ENCODE peak calls at places on chromosomes 13 and 19, in ten cellular contexts. G, R, U, Z, W, O, Y, X, S and V are unnamed samples.

GRCh38 chr13:31814523-31814922 is 75.2 kb downstream of the RXFP2 start:
- DNase-seq in W (no peak), G (no peak), X (no peak), R (no peak), Y (no peak), U (no peak), O (no peak), S (no peak), Z (no peak), V (no peak)

GRCh38 chr13:41610426-41610825 is 153.1 kb downstream of the RGCC start:
- DNase-seq in X (no peak), O (no peak), W (no peak), R (no peak), Z (peak), Y (no peak), S (peak), U (peak), G (peak), V (no peak)

GRCh38 chr19:2266183-2266993 is 10.2 kb upstream of the JSRP1 start:
- DNase-seq in R (no peak), U (peak), X (peak), W (peak), O (peak), S (no peak), G (peak), Y (peak), Z (peak), V (no peak)

GRCh38 chr13:98921786-98922185 is 56.1 kb downstream of the DOCK9 start:
- DNase-seq in U (no peak), Y (no peak), W (no peak), S (no peak), G (no peak), O (no peak), X (no peak), Z (no peak), R (no peak), V (no peak)

GRCh38 chr19:15812059-15812722 is 3.3 kb downstream of the OR10H1 start:
- DNase-seq in Z (peak), Y (peak), O (no peak), G (peak), U (no peak), R (no peak), W (no peak), S (no peak), X (no peak), V (no peak)

GRCh38 chr13:39408512-39408911 is 194.5 kb downstream of the LHFPL6 start:
- DNase-seq in R (no peak), U (no peak), G (no peak), Y (no peak), O (no peak), X (no peak), S (no peak), Z (no peak), W (no peak), V (no peak)

GRCh38 chr13:39263033-39263432 is 224.8 kb downstream of the NHLRC3 start:
- DNase-seq in Y (peak), Z (peak), R (peak), W (peak), X (peak), S (no peak), G (peak), O (peak), U (peak), V (no peak)

GRCh38 chr13:78601886-78602560 is 1.3 kb downstream of the POU4F1 start:
- DNase-seq in S (no peak), O (no peak), U (no peak), G (no peak), R (no peak), Z (no peak), W (no peak), X (no peak), Y (no peak), V (no peak)

GRCh38 chr13:97288486-97288900 is 66.4 kb downstream of the MBNL2 start:
- DNase-seq in R (no peak), G (no peak), Y (no peak), O (no peak), S (no peak), W (no peak), X (no peak), Z (no peak), U (no peak), V (no peak)

GRCh38 chr19:16389848-16390247 is 65.2 kb downstream of the KLF2 start:
- DNase-seq in W (no peak), O (no peak), S (no peak), Z (no peak), G (no peak), Y (no peak), X (no peak), R (no peak), U (no peak), V (no peak)

GRCh38 chr13:85265296-85265695 is 533.9 kb downstream of the SLITRK6 start:
- DNase-seq in S (no peak), U (no peak), Y (no peak), Z (no peak), G (no peak), X (no peak), O (no peak), R (no peak), W (no peak), V (no peak)

GRCh38 chr19:41998246-41999020 is 4.4 kb upstream of the ATP1A3 start:
- DNase-seq in W (no peak), S (no peak), Y (peak), X (no peak), O (peak), Z (peak), G (peak), R (peak), U (peak), V (no peak)

GRCh38 chr13:101893021-101893420 is 440.5 kb downstream of the ITGBL1 start:
- DNase-seq in G (no peak), S (no peak), R (peak), W (no peak), O (peak), X (no peak), Y (no peak), Z (no peak), U (no peak), V (no peak)

GRCh38 chr13:113083022-113083373 is 22.6 kb upstream of the F7 start:
- DNase-seq in Y (no peak), G (no peak), R (no peak), S (no peak), W (no peak), Z (no peak), O (no peak), U (no peak), X (no peak), V (no peak)

GRCh38 chr19:29519931-29520330 is 5.9 kb upstream of the VSTM2B start:
- DNase-seq in R (no peak), O (no peak), Y (no peak), X (no peak), Z (no peak), S (no peak), U (no peak), G (no peak), W (no peak), V (no peak)

GRCh38 chr19:55461974-55462628 is 659 bp upstream of the ISOC2 start:
- DNase-seq in X (no peak), W (no peak), S (no peak), O (no peak), Y (no peak), U (peak), Z (no peak), G (no peak), R (no peak), V (no peak)

DNA sequence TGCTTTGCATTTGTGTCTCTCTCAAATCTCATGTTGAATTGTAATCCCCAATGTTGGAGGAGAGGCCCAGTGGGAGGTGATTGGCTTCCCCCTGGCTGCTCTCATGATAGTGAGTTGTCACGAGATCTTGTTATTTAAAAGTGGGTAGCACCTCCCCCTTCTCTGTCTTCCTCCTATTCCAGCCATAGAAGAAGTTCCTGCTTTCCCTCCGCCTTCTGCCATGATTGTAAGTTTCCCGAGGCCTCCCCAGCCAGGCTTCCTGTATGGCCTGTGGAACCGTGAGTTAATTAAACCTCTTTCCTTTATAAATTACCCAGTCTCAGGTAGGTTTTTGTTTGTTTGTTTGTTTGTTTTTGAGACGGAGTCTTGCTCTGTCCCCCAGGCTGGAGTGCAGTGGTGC is 3.8 kb downstream of the LILRA4 start:
- DNase-seq in Z (no peak), X (no peak), R (no peak), Y (no peak), U (no peak), W (no peak), O (no peak), G (no peak), S (no peak), V (no peak)
- H3K4me3 ChIP-seq in Z (no peak), X (no peak), R (no peak), Y (no peak), U (no peak), W (no peak), O (no peak), G (no peak), S (no peak), V (no peak)

GRCh38 chr19:48248081-48248833 is 7.5 kb downstream of the CARD8 start:
- DNase-seq in Y (no peak), R (no peak), U (no peak), O (no peak), X (no peak), Z (no peak), W (no peak), G (no peak), S (no peak), V (no peak)

GRCh38 chr19:48250290-48251025 is 5.3 kb downstream of the CARD8 start:
- DNase-seq in S (no peak), U (no peak), W (no peak), R (no peak), Y (no peak), X (no peak), O (no peak), Z (no peak), G (no peak), V (no peak)

GRCh38 chr19:48247212-48247611 is 8.5 kb downstream of the CARD8 start:
- DNase-seq in U (no peak), X (no peak), W (no peak), G (no peak), O (no peak), S (no peak), Z (no peak), R (no peak), Y (no peak), V (no peak)

GRCh38 chr19:48252625-48253024 is 3.1 kb downstream of the CARD8 start:
- DNase-seq in G (no peak), Y (no peak), O (no peak), X (no peak), Z (no peak), R (no peak), S (no peak), W (no peak), U (no peak), V (no peak)

GRCh38 chr19:48249502-48250014 is 6.2 kb downstream of the CARD8 start:
- DNase-seq in Y (peak), W (peak), Z (peak), U (peak), O (no peak), X (peak), G (no peak), R (no peak), S (no peak), V (no peak)
- TF ChIP-seq CTCF in Y (no peak), W (no peak), Z (no peak), U (no peak), O (no peak), X (no peak), G (no peak), R (no peak), S (no peak), V (no peak)

DNA sequence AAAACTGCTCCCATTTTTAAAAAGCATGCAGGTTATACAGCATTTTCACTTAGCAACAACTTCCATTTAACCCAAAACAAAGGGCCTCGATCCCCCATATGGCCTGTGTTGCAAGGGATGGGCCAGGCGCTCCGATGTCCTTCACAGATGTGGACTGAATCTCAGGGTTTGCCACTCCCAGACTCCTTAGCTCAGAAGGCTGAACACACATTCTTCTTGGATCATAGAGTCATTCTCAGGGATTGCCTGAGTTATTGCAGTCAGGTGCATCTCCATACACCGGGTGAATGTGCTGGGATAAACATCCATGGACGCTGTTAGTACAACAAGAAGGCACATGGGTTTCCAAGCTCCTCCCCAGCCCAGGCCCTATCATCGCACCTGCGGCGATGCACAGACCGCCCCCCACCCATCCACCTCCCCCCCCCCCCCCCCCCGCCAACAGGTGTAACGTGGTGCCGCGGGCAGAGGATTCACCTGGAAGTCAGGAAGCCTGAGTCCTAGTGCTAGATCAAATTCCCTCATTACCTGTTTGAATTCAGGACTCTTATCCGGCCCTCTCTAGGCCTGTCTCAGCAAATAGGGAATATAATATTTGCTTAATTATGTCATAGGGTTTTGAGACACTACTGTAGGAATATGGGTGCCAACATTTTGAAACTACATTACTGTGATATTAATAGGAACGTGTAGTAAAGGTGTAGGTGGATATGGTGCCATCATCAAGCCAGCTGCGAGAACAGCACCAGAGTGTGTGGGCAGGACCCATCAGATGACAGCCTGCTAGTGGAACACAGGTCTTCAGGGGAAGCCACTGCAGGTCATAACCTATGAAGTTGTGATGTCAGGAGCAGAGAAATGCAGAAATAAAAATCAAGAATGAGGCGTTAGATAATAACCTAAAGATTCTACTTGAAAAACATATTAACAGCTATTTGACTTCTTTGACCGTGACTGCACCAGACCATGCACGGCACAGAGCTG is 110.9 kb downstream of the SACS start:
- DNase-seq in R (no peak), Y (no peak), W (no peak), S (no peak), O (no peak), X (no peak), G (peak), U (no peak), Z (no peak), V (peak)
- H3K4me3 ChIP-seq in R (no peak), Y (no peak), W (no peak), S (no peak), O (no peak), X (no peak), G (no peak), U (no peak), Z (no peak), V (no peak)

GRCh38 chr19:45163156-45163555 is 2.4 kb upstream of the NKPD1 start:
- DNase-seq in Z (no peak), X (no peak), Y (no peak), U (no peak), W (no peak), O (no peak), G (no peak), R (no peak), S (no peak), V (no peak)

GRCh38 chr19:45163751-45164150 is 3.0 kb upstream of the NKPD1 start:
- DNase-seq in O (no peak), W (no peak), U (no peak), Z (no peak), Y (no peak), R (no peak), G (no peak), X (no peak), S (no peak), V (no peak)

GRCh38 chr19:45160870-45161714 is at the start of gene NKPD1:
- DNase-seq in S (no peak), W (no peak), G (no peak), Y (no peak), R (no peak), O (peak), X (no peak), Z (peak), U (no peak), V (no peak)

GRCh38 chr19:45162464-45163143 is 1.8 kb upstream of the NKPD1 start:
- DNase-seq in W (no peak), G (no peak), R (no peak), S (no peak), U (no peak), O (no peak), X (no peak), Z (no peak), Y (no peak), V (no peak)

DNA sequence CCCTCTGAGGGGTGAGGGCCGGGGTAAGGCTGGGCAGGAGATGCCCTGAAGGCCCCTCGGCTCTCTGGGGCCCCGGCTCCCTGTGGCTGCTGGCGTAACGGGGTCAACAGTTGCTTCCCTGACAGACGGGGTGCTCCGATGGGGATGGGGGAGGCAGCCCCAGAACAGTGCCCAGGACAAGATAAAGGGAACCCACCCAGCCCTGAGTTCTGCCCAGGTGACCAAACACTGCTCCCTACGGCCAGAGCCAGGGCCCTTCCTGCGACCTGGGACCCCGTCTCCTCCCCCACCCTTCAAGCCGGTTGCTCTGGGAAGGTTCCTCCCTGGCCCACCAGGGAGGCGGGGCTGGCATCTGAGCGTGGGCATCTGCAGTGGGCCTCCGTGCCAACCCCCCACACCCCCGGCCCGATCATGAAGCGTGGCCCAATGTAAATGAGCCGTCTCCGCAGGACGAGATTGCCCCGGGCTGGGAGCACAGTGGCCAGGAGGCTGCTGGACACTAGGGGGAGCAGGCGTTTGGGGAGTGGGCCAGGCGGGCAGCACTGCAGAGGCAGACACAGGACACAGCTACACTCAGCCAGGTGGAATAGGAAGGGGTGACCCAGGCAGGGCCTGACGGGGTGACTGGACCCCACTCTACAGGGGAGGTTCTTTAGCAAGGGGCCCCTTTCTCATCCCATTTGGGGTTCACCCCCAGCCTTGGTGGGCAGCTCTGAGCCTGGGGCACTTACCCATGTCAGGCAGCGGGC is 1.1 kb upstream of the NKPD1 start:
- DNase-seq in R (peak), X (no peak), U (peak), S (no peak), Z (peak), W (no peak), G (no peak), O (peak), Y (peak), V (no peak)
- TF ChIP-seq CTCF in R (peak), X (no peak), U (peak), S (peak), Z (peak), W (peak), G (peak), O (peak), Y (peak), V (peak)

GRCh38 chr13:50732712-50733111 is 110.8 kb downstream of the DLEU7 start:
- DNase-seq in Y (no peak), U (peak), O (peak), G (peak), X (no peak), W (no peak), Z (no peak), S (peak), R (no peak), V (no peak)

GRCh38 chr13:50733392-50733791 is 110.1 kb downstream of the DLEU7 start:
- DNase-seq in X (no peak), G (no peak), Z (no peak), W (no peak), U (no peak), S (no peak), Y (no peak), O (no peak), R (no peak), V (no peak)

GRCh38 chr13:50731400-50731799 is 112.1 kb downstream of the DLEU7 start:
- DNase-seq in Y (no peak), X (no peak), S (no peak), O (no peak), Z (no peak), R (no peak), U (peak), W (peak), G (peak), V (no peak)

GRCh38 chr13:50730496-50731171 is 112.9 kb downstream of the DLEU7 start:
- DNase-seq in W (no peak), G (peak), X (no peak), R (no peak), Y (no peak), O (no peak), U (no peak), S (no peak), Z (no peak), V (no peak)

DNA sequence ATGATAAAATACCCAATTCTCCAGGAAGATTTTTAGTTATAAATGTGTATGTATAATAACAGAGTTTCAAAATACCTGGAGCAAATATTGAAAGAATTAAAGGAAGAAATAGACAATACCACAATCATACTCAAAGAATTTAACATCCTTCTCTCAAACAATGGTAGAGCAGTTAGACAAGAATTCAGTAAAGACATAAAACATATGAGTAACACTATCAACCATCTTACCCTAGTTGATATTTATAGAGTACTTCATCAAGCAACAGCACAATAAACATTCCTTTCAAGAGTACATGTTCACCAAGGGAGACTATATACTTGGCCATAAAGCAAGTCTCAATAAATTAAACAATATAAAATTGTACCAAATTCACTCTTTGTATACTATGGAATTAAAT is 108.4 kb downstream of the DLEU7 start:
- DNase-seq in Z (no peak), O (no peak), S (no peak), Y (no peak), G (peak), X (no peak), R (no peak), W (no peak), U (no peak), V (no peak)
- H3K4me3 ChIP-seq in Z (no peak), O (no peak), S (no peak), Y (no peak), G (no peak), X (no peak), R (no peak), W (no peak), U (no peak), V (no peak)